ENCODE peak calls at places on chromosome 2, in five cellular contexts. One of them, this sample, is unnamed.

GRCh38 chr2:231167745-231168459 is 30.5 kb upstream of the ARMC9 start:
- DNase-seq in GM12865: no peak
- DNase-seq in dorsolateral prefrontal cortex: no peak
- DNase-seq in GM13976: no peak
- DNase-seq in Peyer's patch: no peak
- DNase-seq in this sample: no peak

GRCh38 chr2:128166954-128167353 is 76.0 kb downstream of the UGGT1 start:
- DNase-seq in GM12865: no peak
- DNase-seq in dorsolateral prefrontal cortex: no peak
- DNase-seq in GM13976: no peak
- DNase-seq in Peyer's patch: no peak
- DNase-seq in this sample: no peak

GRCh38 chr2:239309398-239310245 is 91.2 kb downstream of the HDAC4 start:
- DNase-seq in GM12865: no peak
- DNase-seq in dorsolateral prefrontal cortex: no peak
- DNase-seq in GM13976: no peak
- DNase-seq in Peyer's patch: no peak
- DNase-seq in this sample: no peak

GRCh38 chr2:43210467-43211303 is 15.7 kb downstream of the ZFP36L2 start:
- DNase-seq in GM12865: no peak
- DNase-seq in dorsolateral prefrontal cortex: no peak
- DNase-seq in GM13976: no peak
- DNase-seq in Peyer's patch: no peak
- DNase-seq in this sample: no peak

GRCh38 chr2:7023542-7023941 is 106.3 kb downstream of the RNF144A start:
- DNase-seq in GM12865: no peak
- DNase-seq in dorsolateral prefrontal cortex: no peak
- DNase-seq in GM13976: no peak
- DNase-seq in Peyer's patch: no peak
- DNase-seq in this sample: no peak

GRCh38 chr2:192190474-192190873 is 4.3 kb downstream of the TMEFF2 start:
- DNase-seq in GM12865: no peak
- DNase-seq in dorsolateral prefrontal cortex: no peak
- DNase-seq in GM13976: no peak
- DNase-seq in Peyer's patch: no peak
- DNase-seq in this sample: peak

GRCh38 chr2:114079366-114080004 is 189.6 kb downstream of the ACTR3 start:
- DNase-seq in GM12865: no peak
- DNase-seq in dorsolateral prefrontal cortex: no peak
- DNase-seq in GM13976: no peak
- DNase-seq in Peyer's patch: no peak
- DNase-seq in this sample: no peak

GRCh38 chr2:204115288-204115687 is 178.7 kb downstream of the ICOS start:
- DNase-seq in GM12865: no peak
- DNase-seq in dorsolateral prefrontal cortex: no peak
- DNase-seq in GM13976: no peak
- DNase-seq in Peyer's patch: no peak
- DNase-seq in this sample: no peak

GRCh38 chr2:72027426-72028161 is 120.1 kb downstream of the CYP26B1 start:
- DNase-seq in GM12865: no peak
- DNase-seq in dorsolateral prefrontal cortex: no peak
- DNase-seq in GM13976: no peak
- DNase-seq in Peyer's patch: no peak
- DNase-seq in this sample: no peak

GRCh38 chr2:112666764-112667122 is 21.0 kb downstream of the SLC20A1 start:
- DNase-seq in GM12865: no peak
- DNase-seq in dorsolateral prefrontal cortex: no peak
- DNase-seq in GM13976: no peak
- DNase-seq in Peyer's patch: no peak
- DNase-seq in this sample: no peak

GRCh38 chr2:241762321-241762932 is 14.2 kb upstream of the GAL3ST2 start:
- DNase-seq in GM12865: no peak
- DNase-seq in dorsolateral prefrontal cortex: no peak
- DNase-seq in GM13976: no peak
- DNase-seq in Peyer's patch: no peak
- DNase-seq in this sample: no peak

GRCh38 chr2:181394741-181395437 is 62.3 kb upstream of the ITGA4 start:
- DNase-seq in GM12865: no peak
- DNase-seq in dorsolateral prefrontal cortex: no peak
- DNase-seq in GM13976: no peak
- DNase-seq in Peyer's patch: no peak
- DNase-seq in this sample: no peak

GRCh38 chr2:9565436-9566153 is 10.0 kb upstream of the ADAM17 start:
- DNase-seq in GM12865: peak
- DNase-seq in dorsolateral prefrontal cortex: no peak
- DNase-seq in GM13976: no peak
- DNase-seq in Peyer's patch: peak
- DNase-seq in this sample: no peak

GRCh38 chr2:109636290-109636675 is 22.1 kb downstream of the SOWAHC start:
- DNase-seq in GM12865: no peak
- DNase-seq in dorsolateral prefrontal cortex: no peak
- DNase-seq in GM13976: no peak
- DNase-seq in Peyer's patch: no peak
- DNase-seq in this sample: no peak

GRCh38 chr2:207423886-207424285 is 105.9 kb upstream of the CREB1 start:
- DNase-seq in GM12865: peak
- DNase-seq in dorsolateral prefrontal cortex: no peak
- DNase-seq in GM13976: peak
- DNase-seq in Peyer's patch: no peak
- DNase-seq in this sample: peak

DNA sequence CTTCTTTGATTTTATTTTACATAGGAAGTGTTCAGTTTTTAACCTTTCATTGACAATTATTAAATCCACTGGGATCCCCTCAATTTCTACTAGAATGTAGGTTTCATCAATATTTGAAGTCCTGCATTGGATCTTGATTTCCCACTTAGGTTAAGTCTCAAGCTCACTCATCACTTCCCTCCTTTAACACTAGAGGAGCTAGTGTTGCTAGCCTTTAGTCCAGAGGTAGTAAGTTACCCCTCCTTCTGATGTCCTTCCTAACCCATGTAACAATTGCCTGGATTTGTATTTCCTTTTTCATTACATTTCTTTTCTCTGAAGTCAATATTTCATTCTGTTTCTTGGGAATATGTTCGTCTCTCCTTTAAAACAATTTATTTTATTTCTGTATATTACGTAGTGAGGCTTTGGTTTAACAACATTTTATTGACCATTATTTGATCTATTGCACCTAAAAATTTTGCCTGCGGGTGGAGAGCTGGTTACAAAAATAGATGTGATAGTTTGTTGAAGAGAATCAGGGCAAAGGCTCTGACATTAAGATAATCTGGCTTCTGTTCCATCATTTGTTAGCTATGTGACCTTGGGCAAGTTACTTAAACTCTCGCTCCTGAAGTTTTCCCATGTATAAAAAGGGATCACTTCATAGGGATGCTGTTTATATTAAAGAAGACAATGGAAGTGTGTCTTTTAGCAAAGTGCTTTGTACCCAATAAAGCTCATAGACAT is 833.0 kb downstream of the SLC4A3 start:
- DNase-seq in GM12865: no peak
- DNase-seq in dorsolateral prefrontal cortex: no peak
- DNase-seq in GM13976: no peak
- DNase-seq in Peyer's patch: no peak
- DNase-seq in this sample: no peak
- TF ChIP-seq CTCF in GM12865: peak
- TF ChIP-seq CTCF in dorsolateral prefrontal cortex: no peak
- TF ChIP-seq CTCF in GM13976: no peak
- TF ChIP-seq CTCF in Peyer's patch: no peak
- TF ChIP-seq CTCF in this sample: no peak

DNA sequence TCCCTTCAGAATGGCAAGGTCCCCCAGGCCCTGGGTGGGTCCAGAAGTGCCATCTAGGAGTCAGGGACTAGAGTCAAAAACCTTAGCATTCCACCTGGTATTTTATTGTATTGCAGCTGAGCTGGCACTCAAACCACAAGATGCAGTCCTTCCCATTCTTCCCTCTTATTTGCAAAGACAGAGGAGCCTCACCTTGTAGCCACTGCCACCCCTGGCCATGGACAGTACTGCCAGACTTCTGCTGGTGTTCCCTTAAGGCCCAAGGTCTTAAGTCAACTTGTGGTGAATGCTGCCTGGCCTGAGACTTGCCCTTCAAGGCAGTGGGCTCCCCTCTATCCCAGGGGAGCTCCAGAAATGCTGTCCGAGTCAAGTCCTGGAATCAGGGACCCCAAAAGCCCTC is 6.9 kb downstream of the UGT1A10 start:
- DNase-seq in GM12865: peak
- DNase-seq in dorsolateral prefrontal cortex: no peak
- DNase-seq in GM13976: no peak
- DNase-seq in Peyer's patch: peak
- DNase-seq in this sample: no peak
- TF ChIP-seq CTCF in GM12865: peak
- TF ChIP-seq CTCF in dorsolateral prefrontal cortex: no peak
- TF ChIP-seq CTCF in GM13976: no peak
- TF ChIP-seq CTCF in Peyer's patch: no peak
- TF ChIP-seq CTCF in this sample: no peak

DNA sequence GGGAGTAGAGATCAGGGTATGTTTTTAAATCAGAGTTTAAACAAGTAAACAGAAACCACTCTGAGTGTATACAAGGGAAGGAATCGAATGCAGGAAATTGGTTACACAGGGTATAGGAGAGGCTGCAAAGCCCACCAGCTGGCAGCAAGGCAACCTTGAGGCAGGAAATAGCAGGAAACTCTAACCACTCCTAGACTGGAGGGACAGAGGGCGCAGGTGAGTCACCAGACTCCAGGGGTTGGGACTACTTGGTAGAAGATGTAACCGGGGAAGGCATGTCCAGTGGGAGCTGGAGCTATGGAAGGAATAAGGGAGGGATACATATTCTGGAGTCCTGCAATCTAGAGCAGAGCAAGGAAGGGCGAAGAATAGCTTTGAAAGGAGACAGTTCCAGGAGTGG is 152.3 kb downstream of the MEIS1 start:
- DNase-seq in GM12865: no peak
- DNase-seq in dorsolateral prefrontal cortex: no peak
- DNase-seq in GM13976: no peak
- DNase-seq in Peyer's patch: no peak
- DNase-seq in this sample: no peak
- TF ChIP-seq CTCF in GM12865: no peak
- TF ChIP-seq CTCF in dorsolateral prefrontal cortex: no peak
- TF ChIP-seq CTCF in GM13976: no peak
- TF ChIP-seq CTCF in Peyer's patch: no peak
- TF ChIP-seq CTCF in this sample: no peak

GRCh38 chr2:222283634-222284033 is 15.2 kb downstream of the PAX3 start:
- DNase-seq in GM12865: no peak
- DNase-seq in dorsolateral prefrontal cortex: no peak
- DNase-seq in GM13976: no peak
- DNase-seq in Peyer's patch: no peak
- DNase-seq in this sample: no peak

GRCh38 chr2:222281495-222281894 is 17.3 kb downstream of the PAX3 start:
- DNase-seq in GM12865: no peak
- DNase-seq in dorsolateral prefrontal cortex: no peak
- DNase-seq in GM13976: no peak
- DNase-seq in Peyer's patch: no peak
- DNase-seq in this sample: no peak

GRCh38 chr2:222284466-222284865 is 14.3 kb downstream of the PAX3 start:
- DNase-seq in GM12865: no peak
- DNase-seq in dorsolateral prefrontal cortex: no peak
- DNase-seq in GM13976: no peak
- DNase-seq in Peyer's patch: no peak
- DNase-seq in this sample: no peak

DNA sequence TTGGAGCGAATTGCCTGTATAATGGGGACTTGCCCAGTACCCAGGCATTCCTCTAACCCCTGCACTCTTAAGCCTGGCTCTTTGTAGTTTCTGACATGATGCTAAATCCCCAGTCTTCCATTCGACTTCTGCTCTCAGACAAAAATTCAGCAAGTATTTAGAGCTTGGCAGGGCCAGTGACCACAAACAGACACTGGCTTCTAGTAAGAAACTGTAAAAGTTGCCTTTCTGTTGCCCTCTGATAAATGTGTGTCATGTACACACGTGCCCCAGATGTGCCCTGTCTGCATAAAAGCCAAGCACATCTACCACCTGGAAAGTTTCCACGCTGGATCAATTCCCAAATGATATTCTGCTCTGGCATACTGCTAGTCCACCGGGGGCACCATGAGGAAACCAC is 18.0 kb downstream of the PAX3 start:
- DNase-seq in GM12865: no peak
- DNase-seq in dorsolateral prefrontal cortex: no peak
- DNase-seq in GM13976: no peak
- DNase-seq in Peyer's patch: no peak
- DNase-seq in this sample: no peak
- TF ChIP-seq CTCF in GM12865: no peak
- TF ChIP-seq CTCF in dorsolateral prefrontal cortex: no peak
- TF ChIP-seq CTCF in GM13976: no peak
- TF ChIP-seq CTCF in Peyer's patch: no peak
- TF ChIP-seq CTCF in this sample: no peak

DNA sequence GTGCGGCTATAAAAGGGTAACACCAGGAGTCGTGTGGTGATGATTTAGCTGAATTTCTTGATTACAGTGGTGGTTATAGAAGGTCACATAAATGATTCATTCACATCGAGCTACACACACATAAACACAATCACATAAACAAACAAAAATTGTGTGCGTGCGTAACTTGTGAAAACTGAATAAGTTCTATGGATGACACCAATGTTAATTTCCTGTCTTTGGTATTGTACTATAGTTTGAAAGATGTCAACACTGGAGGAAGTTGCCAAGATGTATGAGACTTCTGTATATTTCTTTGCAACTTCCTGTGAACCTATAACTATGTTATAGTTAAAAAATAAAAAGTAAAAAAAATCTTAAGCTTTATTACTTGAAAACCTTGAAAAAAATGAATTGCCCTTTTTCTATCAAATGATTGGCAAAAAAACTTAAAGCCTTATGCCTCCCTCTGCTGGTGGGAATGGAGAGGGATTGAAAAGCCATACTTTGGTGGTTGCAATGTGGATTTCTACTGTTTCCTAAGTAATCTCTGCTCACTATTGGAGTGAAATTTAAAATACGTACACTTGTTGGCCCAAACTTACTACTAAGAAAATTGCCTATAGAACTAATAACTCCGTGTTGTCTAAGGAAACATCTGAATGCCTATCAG is 227.7 kb downstream of the RPIA start:
- DNase-seq in GM12865: peak
- DNase-seq in dorsolateral prefrontal cortex: no peak
- DNase-seq in GM13976: peak
- DNase-seq in Peyer's patch: no peak
- DNase-seq in this sample: peak
- TF ChIP-seq CTCF in GM12865: peak
- TF ChIP-seq CTCF in dorsolateral prefrontal cortex: peak
- TF ChIP-seq CTCF in GM13976: no peak
- TF ChIP-seq CTCF in Peyer's patch: no peak
- TF ChIP-seq CTCF in this sample: peak

DNA sequence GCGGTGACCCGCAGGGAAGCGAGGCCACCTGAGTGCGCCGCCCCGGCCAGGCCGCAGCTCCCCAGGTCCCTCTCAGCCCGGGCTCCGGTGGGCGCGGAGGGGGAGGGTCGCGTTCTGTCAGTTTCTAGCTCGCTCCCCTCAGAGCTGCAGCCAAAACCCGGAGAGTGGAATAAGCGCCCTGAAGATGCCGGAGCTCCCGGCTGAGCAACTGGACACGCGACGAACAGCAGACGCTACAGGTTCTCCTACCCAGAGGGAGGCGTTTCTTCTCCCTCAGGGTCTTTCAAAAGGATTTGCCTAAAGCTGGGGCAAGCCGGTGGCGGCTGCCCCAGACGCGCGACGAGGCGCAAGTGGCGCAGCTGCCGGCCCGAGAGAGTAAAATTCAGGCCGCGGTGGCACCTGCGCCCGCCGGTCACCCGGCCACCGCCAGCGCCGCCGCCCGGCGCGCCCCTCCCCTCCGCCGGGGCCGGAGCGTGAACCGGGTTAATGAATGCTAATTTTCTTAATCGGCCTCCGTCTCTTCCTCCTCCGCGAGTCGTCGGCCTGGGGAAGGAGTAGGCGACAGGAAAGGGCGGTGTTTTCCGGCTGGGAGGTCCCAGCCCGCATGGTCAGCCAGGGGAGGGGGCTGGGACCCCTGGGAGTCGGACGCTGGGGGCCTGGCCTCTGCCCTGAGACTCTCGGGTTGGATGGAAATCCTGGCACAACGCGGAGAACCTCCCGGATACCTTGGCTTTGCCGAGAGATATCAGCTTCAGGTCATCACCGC is 845 bp upstream of the CDC42EP3 start:
- DNase-seq in GM12865: peak
- DNase-seq in dorsolateral prefrontal cortex: no peak
- DNase-seq in GM13976: peak
- DNase-seq in Peyer's patch: peak
- DNase-seq in this sample: peak
- TF ChIP-seq CTCF in GM12865: no peak
- TF ChIP-seq CTCF in dorsolateral prefrontal cortex: no peak
- TF ChIP-seq CTCF in GM13976: no peak
- TF ChIP-seq CTCF in Peyer's patch: no peak
- TF ChIP-seq CTCF in this sample: no peak

This sample was measured in GM20000.